ENCODE peak calls at places on chromosome 22, in ten cellular contexts. B is H1, F is heart left ventricle, C is K562, N is body of pancreas, G is spleen, P is uterus, E is transverse colon, T is ovary, X is testis. Z is an unnamed sample.

GRCh38 chr22:31029276-31029675 is 51.8 kb upstream of the SMTN start:
- DNase-seq in G (no peak), X (no peak), C (no peak), E (no peak), N (no peak), B (no peak), T (no peak), F (no peak), P (no peak), Z (no peak)

GRCh38 chr22:38618682-38619081 is 37.5 kb downstream of the FAM227A start:
- DNase-seq in T (no peak), N (no peak), X (no peak), P (no peak), E (no peak), F (no peak), B (no peak), C (no peak), G (no peak), Z (no peak)

GRCh38 chr22:23132376-23133091 is 9.3 kb downstream of the RSPH14 start:
- DNase-seq in B (no peak), N (no peak), P (no peak), F (no peak), X (no peak), G (no peak), C (no peak), T (no peak), E (no peak), Z (no peak)

GRCh38 chr22:35590634-35591295 is 26.4 kb downstream of the MB start:
- DNase-seq in E (no peak), F (no peak), B (no peak), X (no peak), T (no peak), G (no peak), C (no peak), P (no peak), N (no peak), Z (no peak)

GRCh38 chr22:49257551-49257951 is 570.1 kb downstream of the BRD1 start:
- DNase-seq in F (no peak), C (no peak), X (no peak), B (no peak), G (no peak), T (no peak), P (no peak), E (no peak), N (no peak), Z (peak; percentile 24)

GRCh38 chr22:30566125-30566524 is 8.3 kb downstream of the GAL3ST1 start:
- DNase-seq in E (peak; percentile 67), G (no peak), P (no peak), C (no peak), N (no peak), F (no peak), B (no peak), T (no peak), X (no peak), Z (no peak)

GRCh38 chr22:36465232-36466021 is 16.0 kb downstream of the TXN2 start:
- DNase-seq in T (peak; percentile 72), F (peak; percentile 87), G (peak; percentile 79), E (peak; percentile 80), C (no peak), X (peak; percentile 50), N (peak; percentile 99), B (no peak), P (peak; percentile 92), Z (peak; percentile 98)

GRCh38 chr22:40681451-40681850 is 2.2 kb downstream of the MCHR1 start:
- DNase-seq in X (no peak), C (no peak), G (no peak), B (no peak), N (no peak), T (no peak), P (no peak), E (no peak), F (no peak), Z (no peak)

GRCh38 chr22:28992565-28993326 is 68.9 kb downstream of the C22orf31 start:
- DNase-seq in C (no peak), B (no peak), G (no peak), E (no peak), N (no peak), X (no peak), T (no peak), F (no peak), P (no peak), Z (no peak)

GRCh38 chr22:37060801-37061610 is 9.5 kb downstream of the KCTD17 start:
- DNase-seq in N (no peak), X (no peak), B (no peak), E (no peak), G (no peak), P (no peak), F (no peak), T (no peak), C (no peak), Z (no peak)

GRCh38 chr22:29117799-29118477 is 45.1 kb downstream of the KREMEN1 start:
- DNase-seq in P (no peak), T (no peak), N (no peak), F (no peak), C (no peak), G (no peak), B (no peak), E (no peak), X (no peak), Z (no peak)

GRCh38 chr22:37353839-37354238 is 71.5 kb downstream of the CYTH4 start:
- DNase-seq in P (no peak), X (no peak), G (no peak), C (no peak), F (no peak), T (no peak), N (no peak), B (no peak), E (no peak), Z (no peak)

GRCh38 chr22:23496445-23496833 is 83.7 kb downstream of the IGLL1 start:
- DNase-seq in N (no peak), G (no peak), P (no peak), E (no peak), B (no peak), T (no peak), F (no peak), C (no peak), X (no peak), Z (no peak)

GRCh38 chr22:20141186-20142077 is 9.4 kb downstream of the CCDC188 start:
- DNase-seq in P (no peak), B (no peak), C (no peak), N (no peak), T (no peak), X (no peak), F (no peak), G (no peak), E (no peak), Z (no peak)
- H3K27ac ChIP-seq in P (no peak overlapping the region), B (no peak overlapping the region), C (no peak overlapping the region), N (no peak overlapping the region), T (no peak overlapping the region), X (no peak overlapping the region), F (no peak overlapping the region), G (no peak overlapping the region), E (no peak overlapping the region), Z (no peak overlapping the region)

GRCh38 chr22:26642465-26643367 is 14.7 kb upstream of the MIAT start:
- DNase-seq in B (no peak), E (peak; percentile 53), C (peak; percentile 57), N (no peak), P (no peak), G (peak; percentile 89), F (peak; percentile 33), T (no peak), X (no peak), Z (no peak)
- TF ChIP-seq POLR2A in B (peak; percentile 59), E (no peak), C (peak; percentile 48), N (no peak), P (no peak), G (no peak), F (no peak), T (no peak), X (no peak), Z (no peak)

GRCh38 chr22:19019029-19019678 is 83.1 kb upstream of the PRODH start:
- DNase-seq in E (no peak), F (no peak), T (no peak), X (no peak), C (no peak), B (no peak), G (no peak), N (no peak), P (no peak), Z (no peak)

GRCh38 chr22:19016081-19016480 is 80.0 kb upstream of the PRODH start:
- DNase-seq in B (no peak), E (no peak), N (no peak), F (no peak), X (no peak), T (no peak), P (no peak), G (no peak), C (peak; percentile 23), Z (no peak)

GRCh38 chr22:19014886-19015285 is 78.8 kb upstream of the PRODH start:
- DNase-seq in X (no peak), F (no peak), T (no peak), N (no peak), E (no peak), B (no peak), P (no peak), G (no peak), C (peak; percentile 28), Z (no peak)

GRCh38 chr22:19019679-19020032 is 83.6 kb upstream of the PRODH start:
- DNase-seq in F (no peak), C (peak; percentile 30), E (no peak), X (no peak), G (no peak), P (no peak), B (no peak), T (no peak), N (no peak), Z (no peak)

GRCh38 chr22:19018256-19018655 is 82.2 kb upstream of the PRODH start:
- DNase-seq in F (no peak), N (no peak), T (no peak), C (no peak), X (no peak), B (no peak), P (no peak), G (no peak), E (no peak), Z (no peak)
- TF ChIP-seq CTCF in F (no peak), N (no peak), T (no peak), C (no peak), X (no peak), B (no peak), P (no peak), G (no peak), E (no peak), Z (no peak)

GRCh38 chr22:22031183-22031560 is 48.6 kb upstream of the TOP3B start:
- DNase-seq in E (no peak), P (no peak), B (no peak), X (no peak), F (no peak), G (peak; percentile 77), C (no peak), T (no peak), N (no peak), Z (no peak)

GRCh38 chr22:22033803-22034468 is 51.3 kb upstream of the TOP3B start:
- DNase-seq in N (no peak), E (no peak), G (no peak), C (no peak), B (no peak), F (no peak), T (no peak), P (no peak), X (no peak), Z (no peak)

GRCh38 chr22:22032906-22033802 is 50.6 kb upstream of the TOP3B start:
- DNase-seq in N (no peak), T (no peak), P (no peak), E (no peak), C (no peak), B (no peak), G (no peak), F (no peak), X (no peak), Z (no peak)

GRCh38 chr22:22031571-22031970 is 49.0 kb upstream of the TOP3B start:
- DNase-seq in E (no peak), G (no peak), X (no peak), N (no peak), B (no peak), T (no peak), P (no peak), C (no peak), F (no peak), Z (no peak)

GRCh38 chr22:22032099-22032905 is 49.7 kb upstream of the TOP3B start:
- DNase-seq in B (no peak), N (no peak), E (no peak), P (no peak), G (no peak), X (no peak), F (no peak), C (no peak), T (no peak), Z (no peak)
- H3K27ac ChIP-seq in B (no peak overlapping the region), N (no peak overlapping the region), E (no peak overlapping the region), P (peak overlapping the region; percentile 43), G (no peak overlapping the region), X (no peak overlapping the region), F (no peak overlapping the region), C (no peak overlapping the region), T (no peak overlapping the region), Z (no peak overlapping the region)

Z was measured in adrenal gland.